ENCODE peak calls at places on chromosome 22, in eight cellular contexts. R, G, M, W, U, K, Y and N are unnamed samples.

GRCh38 chr22:46846154-46846831 is 83.8 kb downstream of the TBC1D22A start:
- DNase-seq in Y (no peak), R (no peak), U (no peak), M (no peak), K (no peak), G (no peak), W (no peak), N (peak; percentile 64)

GRCh38 chr22:46777609-46777970 is 15.1 kb downstream of the TBC1D22A start:
- DNase-seq in R (no peak), Y (no peak), G (no peak), U (no peak), K (no peak), W (no peak), M (no peak), N (no peak)

GRCh38 chr22:44129614-44129976 is 51.1 kb upstream of the PARVG start:
- DNase-seq in K (peak; percentile 33), U (no peak), W (no peak), Y (no peak), M (no peak), R (no peak), G (no peak), N (peak; percentile 60)

GRCh38 chr22:48099251-48099650 is 1336.8 kb downstream of the TBC1D22A start:
- DNase-seq in U (no peak), G (peak; percentile 24), M (no peak), R (no peak), Y (no peak), W (no peak), K (no peak), N (no peak)

GRCh38 chr22:42316988-42317387 is 46.5 kb upstream of the TCF20 start:
- DNase-seq in R (peak; percentile 67), Y (peak; percentile 91), W (no peak), M (peak; percentile 52), G (no peak), U (no peak), K (peak; percentile 65), N (peak; percentile 32)

GRCh38 chr22:45863981-45864751 is 112.8 kb downstream of the WNT7B start:
- DNase-seq in W (peak; percentile 85), R (peak; percentile 58), M (peak; percentile 49), K (peak; percentile 64), Y (peak; percentile 81), G (peak; percentile 74), U (no peak), N (peak; percentile 40)

GRCh38 chr22:42902875-42903510 is 45.9 kb upstream of the ARFGAP3 start:
- DNase-seq in W (peak; percentile 19), U (no peak), K (peak; percentile 54), M (no peak), G (peak; percentile 44), Y (no peak), R (no peak), N (peak; percentile 15)

GRCh38 chr22:26553056-26553752 is 36.7 kb downstream of the TPST2 start:
- DNase-seq in W (no peak), M (peak; percentile 85), G (no peak), R (no peak), K (peak; percentile 75), U (no peak), Y (no peak), N (peak; percentile 84)

GRCh38 chr22:17398159-17398558 is 28.9 kb downstream of the CECR2 start:
- DNase-seq in R (no peak), M (no peak), K (no peak), Y (no peak), W (no peak), G (no peak), U (no peak), N (no peak)

GRCh38 chr22:47587861-47588582 is 825.6 kb downstream of the TBC1D22A start:
- DNase-seq in U (peak; percentile 25), Y (no peak), G (no peak), K (no peak), M (no peak), W (no peak), R (no peak), N (no peak)

GRCh38 chr22:46209262-46209661 is 40.8 kb downstream of the CDPF1 start:
- DNase-seq in W (no peak), Y (no peak), G (no peak), U (no peak), K (no peak), R (no peak), M (no peak), N (no peak)

GRCh38 chr22:28034760-28035401 is 115.8 kb upstream of the PITPNB start:
- DNase-seq in W (no peak), U (no peak), G (no peak), R (peak; percentile 65), K (peak; percentile 84), M (peak; percentile 66), Y (peak; percentile 39), N (peak; percentile 86)

GRCh38 chr22:25838960-25839741 is 97.2 kb downstream of the MYO18B start:
- DNase-seq in K (no peak), G (no peak), M (no peak), Y (no peak), W (no peak), U (no peak), R (no peak), N (no peak)

GRCh38 chr22:24432059-24432853 is 4.9 kb downstream of the ADORA2A start:
- DNase-seq in W (no peak), R (no peak), Y (peak; percentile 59), G (no peak), M (peak; percentile 83), U (no peak), K (peak; percentile 82), N (peak; percentile 56)

GRCh38 chr22:25068701-25069100 is 116.2 kb downstream of the KIAA1671 start:
- DNase-seq in U (no peak), R (no peak), G (no peak), M (no peak), K (no peak), Y (no peak), W (peak; percentile 56), N (no peak)

GRCh38 chr22:44371741-44372525 is 59.2 kb upstream of the SHISAL1 start:
- DNase-seq in K (no peak), U (peak; percentile 24), R (no peak), W (no peak), G (no peak), Y (no peak), M (no peak), N (no peak)

GRCh38 chr22:39352301-39352867 is 2.6 kb downstream of the SYNGR1 start:
- DNase-seq in U (no peak), Y (no peak), G (no peak), M (no peak), K (no peak), W (no peak), R (no peak), N (no peak)

GRCh38 chr22:39311592-39312400 is 7.6 kb downstream of the RPL3 start:
- DNase-seq in M (no peak), R (no peak), W (no peak), U (no peak), Y (no peak), K (no peak), G (peak; percentile 72), N (no peak)

GRCh38 chr22:44348963-44349950 is 36.5 kb upstream of the SHISAL1 start:
- DNase-seq in K (peak; percentile 41), M (no peak), W (no peak), Y (no peak), R (no peak), U (no peak), G (no peak), N (no peak)

GRCh38 chr22:46968848-46969247 is 206.4 kb downstream of the TBC1D22A start:
- DNase-seq in G (no peak), R (no peak), M (no peak), W (no peak), U (no peak), K (no peak), Y (no peak), N (no peak)

GRCh38 chr22:17772249-17772962 is 1.9 kb downstream of the BID start:
- DNase-seq in R (no peak), G (no peak), Y (no peak), K (no peak), W (no peak), M (no peak), U (no peak), N (no peak)

GRCh38 chr22:31836010-31836409 is 82.2 kb downstream of the DEPDC5 start:
- DNase-seq in M (no peak), Y (no peak), G (no peak), W (no peak), U (no peak), K (no peak), R (no peak), N (no peak)
- TF ChIP-seq CTCF in M (no peak), Y (no peak), G (peak; percentile 35), W (peak; percentile 27), U (no peak), K (no peak), R (no peak), N (no peak)

GRCh38 chr22:35074583-35074982 is 8.6 kb downstream of the ISX start:
- DNase-seq in G (no peak), W (no peak), U (no peak), R (no peak), K (no peak), Y (no peak), M (no peak), N (no peak)
- TF ChIP-seq CTCF in G (no peak), W (no peak), U (no peak), R (no peak), K (no peak), Y (no peak), M (no peak), N (no peak)

DNA sequence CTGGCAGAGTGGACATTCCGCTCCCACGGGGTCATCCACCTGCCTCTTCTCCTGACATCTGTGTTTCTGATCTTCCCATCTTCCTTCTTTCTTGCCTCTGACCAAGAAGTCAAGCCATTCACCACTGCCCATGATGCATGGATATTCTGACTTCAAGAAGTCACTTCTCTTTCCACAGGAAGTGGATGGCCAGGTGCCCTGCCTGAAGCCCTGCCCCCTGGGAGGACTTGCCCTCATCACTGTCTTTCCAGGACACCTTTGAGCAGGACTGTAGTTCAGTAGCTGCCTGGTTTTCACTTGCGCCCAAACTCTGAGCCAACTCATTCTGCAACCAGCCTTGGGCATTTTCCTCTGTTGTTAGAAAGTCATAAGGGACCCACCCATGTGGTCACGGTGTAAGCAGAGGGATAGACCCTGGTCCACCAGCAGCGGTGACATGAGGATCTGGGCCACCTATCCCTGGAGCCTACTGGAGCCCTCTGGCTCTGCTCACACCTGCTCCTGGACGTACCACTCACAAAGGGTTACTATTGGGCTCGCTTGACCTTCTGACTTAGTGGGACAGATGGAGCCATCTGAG is 6.9 kb downstream of the CYTH4 start:
- DNase-seq in M (no peak), W (no peak), G (no peak), U (no peak), Y (no peak), R (no peak), K (no peak), N (no peak)
- TF ChIP-seq CTCF in M (no peak), W (no peak), G (no peak), U (no peak), Y (no peak), R (no peak), K (no peak), N (no peak)

GRCh38 chr22:36175892-36176291 is 15.3 kb upstream of the APOL3 start:
- DNase-seq in M (no peak), R (no peak), G (no peak), W (no peak), U (no peak), K (no peak), Y (no peak), N (no peak)
- TF ChIP-seq CTCF in M (no peak), R (no peak), G (peak; percentile 44), W (no peak), U (peak; percentile 11), K (no peak), Y (no peak), N (no peak)